ENCODE peak calls at places on chromosomes 3 and 15, in five cellular contexts. L, U, E, N and Z are unnamed samples.

GRCh38 chr15:45921376-45921775 is 286.5 kb downstream of the SQOR start:
- DNase-seq in N (no peak), U (no peak), L (no peak), E (peak), Z (peak)

GRCh38 chr15:98547741-98548166 is 100.6 kb upstream of the IGF1R start:
- DNase-seq in U (no peak), E (no peak), N (peak), L (peak), Z (no peak)

GRCh38 chr3:24829632-24830229 is 335.1 kb upstream of the THRB start:
- DNase-seq in L (peak), U (no peak), N (peak), E (no peak), Z (no peak)

GRCh38 chr3:27195059-27195458 is 174.1 kb downstream of the NEK10 start:
- DNase-seq in N (no peak), E (peak), L (no peak), U (peak), Z (no peak)

GRCh38 chr3:71510485-71510884 is 73.0 kb downstream of the FOXP1 start:
- DNase-seq in E (peak), U (no peak), L (no peak), N (no peak), Z (no peak)

GRCh38 chr3:194237110-194237509 is 101.2 kb downstream of the HES1 start:
- DNase-seq in N (no peak), L (no peak), E (no peak), U (no peak), Z (no peak)

GRCh38 chr3:190059242-190059590 is 61.5 kb downstream of the P3H2 start:
- DNase-seq in E (peak), N (no peak), U (no peak), L (no peak), Z (no peak)

GRCh38 chr15:31264534-31265089 is 62.0 kb upstream of the KLF13 start:
- DNase-seq in E (no peak), U (no peak), N (peak), L (no peak), Z (no peak)

GRCh38 chr3:177490626-177491025 is 293.3 kb upstream of the TBL1XR1 start:
- DNase-seq in E (no peak), N (no peak), U (no peak), L (no peak), Z (no peak)

GRCh38 chr15:57312323-57313133 is 63.8 kb upstream of the CGNL1 start:
- DNase-seq in U (no peak), E (no peak), N (no peak), L (no peak), Z (no peak)

GRCh38 chr3:126753191-126754160 is 49.4 kb downstream of the CHCHD6 start:
- DNase-seq in L (peak), E (no peak), U (no peak), N (no peak), Z (peak)

GRCh38 chr3:110027446-110027845 is 690.1 kb upstream of the DPPA4 start:
- DNase-seq in L (no peak), E (peak), N (no peak), U (peak), Z (peak)

GRCh38 chr15:48617619-48618018 is 27.9 kb downstream of the FBN1 start:
- DNase-seq in N (no peak), E (peak), L (peak), U (no peak), Z (no peak)

GRCh38 chr15:100710744-100711478 is 108.5 kb downstream of the ASB7 start:
- DNase-seq in L (no peak), U (no peak), N (no peak), E (no peak), Z (no peak)

GRCh38 chr3:151976211-151977050 is 103.0 kb downstream of the SUCNR1 start:
- DNase-seq in L (no peak), U (peak), N (no peak), E (peak), Z (peak)

GRCh38 chr15:88920186-88920891 is 7.2 kb upstream of the MFGE8 start:
- DNase-seq in L (no peak), U (peak), E (peak), N (no peak), Z (peak)

GRCh38 chr15:70257573-70258220 is 160.0 kb upstream of the TLE3 start:
- DNase-seq in E (no peak), L (peak), U (no peak), N (no peak), Z (no peak)

GRCh38 chr3:88203537-88204143 is 53.9 kb downstream of the C3orf38 start:
- DNase-seq in N (peak), U (peak), E (peak), L (no peak), Z (peak)

GRCh38 chr15:38474155-38474757 is 20.3 kb downstream of the FAM98B start:
- DNase-seq in E (peak), U (peak), L (no peak), N (peak), Z (peak)

GRCh38 chr3:159144472-159144871 is 342.6 kb downstream of the MFSD1 start:
- DNase-seq in U (no peak), L (no peak), N (no peak), E (no peak), Z (no peak)

GRCh38 chr3:123028233-123028828 is 768 bp upstream of the SEMA5B start:
- DNase-seq in L (no peak), U (peak), E (peak), N (peak), Z (peak)

GRCh38 chr3:42734263-42734860 is 31.8 kb upstream of the HHATL start:
- DNase-seq in E (no peak), L (no peak), N (no peak), U (no peak), Z (no peak)

GRCh38 chr3:88282519-88283241 is 132.9 kb downstream of the C3orf38 start:
- DNase-seq in E (no peak), U (no peak), N (no peak), L (peak), Z (no peak)

GRCh38 chr3:55692295-55692957 is 205.3 kb upstream of the WNT5A start:
- DNase-seq in E (no peak), U (no peak), N (no peak), L (no peak), Z (peak)

GRCh38 chr15:77415450-77416448 is 4.2 kb downstream of the PEAK1 start:
- DNase-seq in N (no peak), E (peak), L (no peak), U (no peak), Z (no peak)

GRCh38 chr3:109921509-109921908 is 584.2 kb upstream of the DPPA4 start:
- DNase-seq in E (no peak), L (no peak), N (peak), U (no peak), Z (no peak)

GRCh38 chr15:99613887-99614642 is 48.3 kb downstream of the MEF2A start:
- DNase-seq in E (peak), U (no peak), L (peak), N (no peak), Z (peak)

GRCh38 chr3:38980972-38981371 is 70.8 kb downstream of the SCN11A start:
- DNase-seq in U (no peak), N (no peak), L (no peak), E (no peak), Z (no peak)

GRCh38 chr3:172630316-172630715 is 80.6 kb downstream of the NCEH1 start:
- DNase-seq in U (no peak), E (no peak), N (no peak), L (no peak), Z (no peak)

GRCh38 chr15:44798815-44799214 is 62.5 kb downstream of the TRIM69 start:
- DNase-seq in U (peak), N (peak), E (no peak), L (no peak), Z (no peak)

GRCh38 chr3:65338571-65338970 is 650.8 kb upstream of the ADAMTS9 start:
- DNase-seq in L (no peak), E (peak), U (peak), N (no peak), Z (peak)

GRCh38 chr3:122991236-122991985 is 36.2 kb downstream of the SEMA5B start:
- DNase-seq in U (no peak), E (no peak), N (no peak), L (no peak), Z (no peak)

GRCh38 chr3:60935709-60936108 is 315.5 kb downstream of the FHIT start:
- DNase-seq in N (no peak), L (no peak), E (peak), U (peak), Z (peak)

GRCh38 chr3:63067999-63068645 is 192.9 kb upstream of the CADPS start:
- DNase-seq in U (peak), L (no peak), E (peak), N (peak), Z (peak)

DNA sequence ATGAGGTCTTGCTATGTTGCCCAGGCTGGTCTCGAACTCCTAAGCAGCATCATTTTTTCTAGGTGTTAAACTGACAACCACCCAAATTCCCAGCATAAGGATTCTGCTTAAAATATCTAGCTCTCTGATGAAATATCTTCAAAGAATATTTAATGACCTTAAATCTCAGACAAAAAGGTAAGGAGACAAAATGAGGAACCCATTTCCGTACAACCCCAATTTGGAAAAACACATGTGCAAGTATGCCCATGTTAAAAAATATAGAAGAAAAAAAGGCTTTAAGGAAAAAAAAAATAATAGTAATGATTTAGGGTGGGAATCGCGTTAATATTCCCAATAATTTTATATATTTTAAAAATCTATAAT is 1.4 kb upstream of the SACM1L start:
- DNase-seq in L (no peak), N (no peak), E (no peak), U (peak), Z (no peak)
- H3K4me3 ChIP-seq in L (peak), N (peak), E (peak), U (peak), Z (peak)

DNA sequence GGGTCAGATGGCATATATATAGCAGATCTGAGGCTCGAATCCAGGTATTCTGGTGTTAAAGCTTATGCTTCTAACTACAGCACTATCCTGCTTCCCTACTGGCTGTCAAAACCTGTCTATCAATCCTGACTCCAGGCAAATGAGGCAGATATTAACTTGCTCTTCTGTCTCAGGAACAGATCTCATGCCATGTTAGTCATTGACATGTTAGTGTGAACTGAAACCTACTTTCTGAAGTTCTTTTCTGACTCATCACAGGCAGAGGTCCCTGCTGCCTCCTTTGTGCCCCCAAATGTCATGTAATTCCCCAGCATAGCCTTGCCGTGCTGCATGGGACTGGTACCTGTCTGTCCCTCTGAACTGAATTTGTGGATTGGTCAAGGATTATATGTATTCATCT is 125.0 kb upstream of the SMAD3 start:
- DNase-seq in L (no peak), N (no peak), E (peak), U (peak), Z (peak)
- H3K4me3 ChIP-seq in L (no peak), N (no peak), E (no peak), U (no peak), Z (no peak)

DNA sequence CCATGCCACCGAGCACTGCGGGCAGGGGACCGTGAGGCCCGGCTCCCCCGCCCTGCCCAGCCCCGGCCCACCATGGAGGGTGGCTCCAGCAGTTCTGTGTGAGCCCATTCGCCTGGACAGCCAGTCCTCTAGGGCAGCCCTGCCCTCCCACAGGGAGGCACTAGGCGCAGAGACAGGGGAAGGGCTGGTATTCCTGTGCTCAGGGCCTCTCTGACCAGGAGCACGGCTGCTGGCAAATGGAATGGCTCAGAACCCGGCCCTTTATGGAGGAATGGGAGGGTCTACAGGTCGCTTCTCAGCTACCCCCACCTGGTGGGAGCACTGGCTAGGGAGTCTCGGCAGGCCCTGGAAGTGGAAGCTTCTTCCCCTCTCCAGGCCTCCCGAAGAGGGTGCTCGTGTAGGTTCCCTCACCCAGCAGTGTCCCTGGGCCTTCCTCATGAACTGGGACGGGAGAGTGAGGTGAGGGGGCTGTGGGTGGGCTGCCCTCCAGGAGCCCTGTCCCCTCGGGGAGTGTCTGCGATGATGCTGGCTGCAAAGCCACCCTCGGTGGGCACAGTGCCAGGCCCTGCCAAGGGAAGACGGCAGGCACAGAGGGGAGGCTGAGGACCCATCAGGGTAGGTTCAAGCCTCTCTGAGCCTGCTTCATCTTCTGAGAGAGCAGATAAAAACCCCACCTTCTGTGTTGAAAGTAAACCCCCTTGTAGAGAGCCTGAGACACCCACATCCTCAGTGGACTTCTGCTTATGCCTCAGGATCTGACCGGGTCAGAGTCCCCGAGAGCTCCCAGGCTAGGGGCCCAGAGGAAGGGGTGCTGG is 1.5 kb downstream of the MELTF start:
- DNase-seq in N (no peak), E (no peak), U (no peak), L (no peak), Z (no peak)
- H3K4me3 ChIP-seq in N (peak), E (peak), U (peak), L (no peak), Z (no peak)

GRCh38 chr3:19576343-19576742 is 357.7 kb downstream of the EFHB start:
- DNase-seq in E (no peak), N (no peak), U (no peak), L (no peak), Z (no peak)
- H3K4me3 ChIP-seq in E (no peak), N (no peak), U (no peak), L (no peak), Z (no peak)

GRCh38 chr3:149968216-149968615 is 2.5 kb downstream of the PFN2 start:
- DNase-seq in N (peak), E (peak), L (no peak), U (peak), Z (peak)
- H3K4me3 ChIP-seq in N (peak), E (peak), L (no peak), U (peak), Z (peak)

GRCh38 chr3:12356175-12356574 is 67.3 kb downstream of the PPARG start:
- DNase-seq in L (no peak), E (no peak), N (no peak), U (no peak), Z (no peak)
- H3K4me3 ChIP-seq in L (no peak), E (no peak), N (no peak), U (no peak), Z (no peak)

DNA sequence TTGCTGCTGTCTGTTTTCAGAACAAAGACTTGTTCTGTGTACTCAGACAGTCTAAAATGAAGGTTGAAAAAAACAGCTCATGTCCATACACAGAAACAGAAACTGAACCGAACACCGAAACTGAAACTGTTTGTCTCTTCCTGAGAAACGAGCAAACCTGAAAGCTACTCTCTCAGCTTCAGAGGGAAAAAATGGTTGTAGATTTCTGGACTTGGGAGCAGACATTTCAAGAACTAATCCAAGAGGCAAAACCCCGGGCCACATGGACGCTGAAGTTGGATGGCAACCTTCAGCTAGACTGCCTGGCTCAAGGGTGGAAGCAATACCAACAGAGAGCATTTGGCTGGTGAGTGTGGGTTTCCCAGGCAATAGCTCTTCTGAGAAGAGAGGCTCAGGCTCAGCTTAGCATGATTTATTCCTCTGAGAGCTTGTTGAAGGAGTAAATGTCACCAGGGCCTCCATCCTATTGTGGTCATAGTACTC is at the start of gene RTP4:
- DNase-seq in U (peak), E (peak), N (no peak), L (no peak), Z (peak)
- H3K4me3 ChIP-seq in U (no peak), E (peak), N (no peak), L (peak), Z (peak)